ENCODE peak calls at places on chromosomes 7 and 10, in six cellular contexts. Y is cardiac muscle cell, N is breast epithelium, A is heart right ventricle, I is colonic mucosa, H is dorsolateral prefrontal cortex. J is an unnamed sample.

GRCh38 chr10:6918305-6918704 is 338.2 kb upstream of the PRKCQ start:
- DNase-seq in A (no peak), H (peak), Y (peak), I (peak), N (no peak), J (no peak)

GRCh38 chr7:25391295-25391861 is 163.1 kb upstream of the NPVF start:
- DNase-seq in H (no peak), I (no peak), N (no peak), Y (peak), A (no peak), J (no peak)

GRCh38 chr10:119687192-119688032 is 36.2 kb downstream of the BAG3 start:
- DNase-seq in Y (peak), A (no peak), H (no peak), N (no peak), I (no peak), J (no peak)

GRCh38 chr7:144941127-144941526 is 105.3 kb upstream of the TPK1 start:
- DNase-seq in A (no peak), I (no peak), N (no peak), Y (no peak), H (no peak), J (no peak)

GRCh38 chr7:148489678-148490077 is 100.9 kb upstream of the C7orf33 start:
- DNase-seq in N (no peak), A (no peak), Y (no peak), I (no peak), H (no peak), J (no peak)

GRCh38 chr10:79229081-79229541 is 118.2 kb upstream of the PPIF start:
- DNase-seq in Y (no peak), A (no peak), H (no peak), I (no peak), N (no peak), J (no peak)

GRCh38 chr7:140435252-140435895 is 31.5 kb downstream of the RAB19 start:
- DNase-seq in Y (peak), I (no peak), N (no peak), A (peak), H (no peak), J (no peak)

GRCh38 chr7:134854816-134855215 is 75.4 kb downstream of the CALD1 start:
- DNase-seq in Y (peak), A (no peak), I (no peak), H (no peak), N (no peak), J (no peak)

GRCh38 chr10:100877451-100877850 is 35.3 kb upstream of the SLF2 start:
- DNase-seq in N (no peak), Y (no peak), A (no peak), H (no peak), I (no peak), J (no peak)

GRCh38 chr10:126969310-126969709 is 64.1 kb downstream of the DOCK1 start:
- DNase-seq in N (no peak), I (peak), H (no peak), Y (peak), A (no peak), J (no peak)

GRCh38 chr10:113029055-113029440 is 79.0 kb downstream of the TCF7L2 start:
- DNase-seq in N (no peak), Y (no peak), H (no peak), A (no peak), I (no peak), J (no peak)

GRCh38 chr10:17229967-17230682 is 2.1 kb downstream of the VIM start:
- DNase-seq in N (peak), Y (peak), H (no peak), I (peak), A (peak), J (no peak)

GRCh38 chr10:128382225-128382624 is 256.0 kb upstream of the MKI67 start:
- DNase-seq in N (no peak), Y (no peak), I (no peak), H (no peak), A (no peak), J (no peak)

GRCh38 chr10:126156012-126156411 is 232.3 kb downstream of the ADAM12 start:
- DNase-seq in H (no peak), N (no peak), I (no peak), A (no peak), Y (no peak), J (no peak)

GRCh38 chr10:130022501-130023299 is 58.6 kb upstream of the EBF3 start:
- DNase-seq in N (no peak), H (no peak), I (no peak), Y (peak), A (no peak), J (no peak)

GRCh38 chr7:70029993-70030392 is 431.7 kb downstream of the AUTS2 start:
- DNase-seq in A (no peak), H (no peak), I (no peak), Y (no peak), N (no peak), J (no peak)

GRCh38 chr10:103184615-103185014 is 8.5 kb downstream of the NT5C2 start:
- DNase-seq in N (no peak), A (no peak), Y (peak), I (no peak), H (no peak), J (no peak)

GRCh38 chr10:60905580-60905979 is 38.4 kb downstream of the RHOBTB1 start:
- DNase-seq in N (no peak), A (peak), H (no peak), Y (peak), I (no peak), J (no peak)

GRCh38 chr7:76201732-76202665 is at the start of gene SRRM3:
- DNase-seq in H (peak), Y (peak), A (peak), N (peak), I (peak), J (peak)

GRCh38 chr10:86110156-86110786 is 256.3 kb downstream of the GRID1 start:
- DNase-seq in Y (no peak), A (no peak), N (no peak), H (no peak), I (no peak), J (no peak)

GRCh38 chr10:46551701-46552525 is 4.5 kb downstream of the GPRIN2 start:
- DNase-seq in N (no peak), I (peak), Y (no peak), A (no peak), H (peak), J (no peak)

GRCh38 chr7:92874567-92874966 is 38.2 kb upstream of the CDK6 start:
- DNase-seq in A (no peak), H (no peak), N (no peak), I (no peak), Y (peak), J (no peak)

GRCh38 chr10:30413996-30414576 is 19.9 kb upstream of the MAP3K8 start:
- DNase-seq in N (no peak), A (no peak), I (peak), H (no peak), Y (peak), J (no peak)

GRCh38 chr10:74827045-74827441 is 643 bp downstream of the KAT6B start:
- DNase-seq in Y (no peak), N (no peak), H (no peak), A (no peak), I (no peak), J (no peak)

GRCh38 chr7:157714166-157715070 is 377.6 kb downstream of the DNAJB6 start:
- DNase-seq in N (peak), A (no peak), H (no peak), I (no peak), Y (no peak), J (no peak)

GRCh38 chr7:64099656-64100531 is 54.7 kb downstream of the ZNF727 start:
- DNase-seq in N (peak), Y (no peak), H (no peak), I (no peak), A (no peak), J (no peak)

GRCh38 chr7:32496052-32496813 is 944 bp downstream of the AVL9 start:
- DNase-seq in I (no peak), Y (no peak), A (no peak), H (no peak), N (no peak), J (no peak)

GRCh38 chr10:93701903-93702277 is 502 bp downstream of the FRA10AC1 start:
- DNase-seq in N (no peak), A (no peak), I (peak), Y (peak), H (no peak), J (no peak)
- H3K27ac ChIP-seq in N (peak), A (peak), I (peak), Y (peak), H (peak), J (peak)

GRCh38 chr10:77377034-77377433 is 260.6 kb downstream of the KCNMA1 start:
- DNase-seq in A (no peak), Y (no peak), I (no peak), H (no peak), N (no peak), J (no peak)
- H3K27ac ChIP-seq in A (no peak), Y (no peak), I (no peak), H (no peak), N (peak), J (no peak)

DNA sequence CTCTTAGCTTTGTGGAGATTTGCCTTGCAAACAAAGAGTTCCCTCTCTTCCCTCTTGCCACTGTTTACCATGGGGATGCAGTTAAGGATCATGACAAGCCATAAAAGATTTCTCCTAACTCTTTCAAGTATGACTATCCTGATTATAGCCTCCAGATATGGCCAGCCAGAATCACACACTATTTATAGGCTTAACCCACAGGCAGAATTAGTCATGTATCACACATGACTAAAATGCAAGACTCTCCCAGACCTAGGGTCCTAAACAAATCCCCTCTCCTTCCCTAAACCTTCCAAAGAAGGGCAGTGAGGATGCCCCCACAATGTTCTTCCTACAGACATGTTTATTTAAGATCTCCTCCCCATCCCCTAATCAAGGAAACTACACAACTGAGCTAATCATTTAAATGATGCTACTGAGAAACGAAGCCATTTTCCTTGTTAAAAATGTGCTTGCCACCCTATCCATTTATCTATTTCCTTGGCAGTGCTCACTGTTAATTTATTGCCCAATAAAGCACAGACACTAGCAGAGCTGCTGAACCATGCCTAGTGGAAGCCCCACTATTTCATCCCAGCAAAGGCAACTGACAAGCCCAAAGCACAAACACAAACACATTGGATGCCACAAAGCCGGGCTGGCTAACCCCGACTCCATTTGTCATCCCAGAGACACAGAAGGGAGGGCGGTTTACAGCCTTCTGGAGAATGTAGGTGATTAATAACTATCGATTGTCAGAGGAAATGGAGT is 363.4 kb downstream of the KCNMA1 start:
- DNase-seq in Y (no peak), H (no peak), N (no peak), I (no peak), A (no peak), J (no peak)
- H3K27ac ChIP-seq in Y (no peak), H (peak), N (no peak), I (no peak), A (no peak), J (no peak)

GRCh38 chr10:49295297-49295696 is 3.7 kb upstream of the C10orf71 start:
- DNase-seq in I (no peak), N (no peak), A (no peak), H (no peak), Y (no peak), J (no peak)
- H3K27ac ChIP-seq in I (no peak), N (no peak), A (peak), H (no peak), Y (no peak), J (no peak)

GRCh38 chr7:115763347-115763746 is 267.2 kb downstream of the TFEC start:
- DNase-seq in I (no peak), H (no peak), Y (no peak), N (no peak), A (no peak), J (no peak)
- H3K27ac ChIP-seq in I (no peak), H (no peak), Y (no peak), N (no peak), A (no peak), J (no peak)

DNA sequence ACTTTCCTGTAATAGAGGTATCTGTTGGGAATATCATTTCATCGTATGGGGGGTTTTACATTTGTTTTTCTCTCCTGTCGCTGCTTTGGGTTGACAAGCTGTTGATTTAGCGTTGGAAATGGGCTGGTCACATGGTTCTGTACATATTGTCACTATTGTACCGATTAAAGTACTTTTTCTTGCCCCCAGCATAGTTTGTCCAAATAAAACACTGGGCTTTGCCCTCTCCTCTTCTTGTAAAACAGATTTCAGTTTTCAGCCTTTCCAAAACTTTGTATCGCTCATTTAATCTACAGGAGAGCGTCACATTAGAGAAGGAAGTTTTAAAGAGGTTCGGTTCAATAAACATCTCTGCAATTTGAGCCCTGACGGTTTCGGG is 4.0 kb downstream of the BMI1 start:
- DNase-seq in Y (no peak), N (no peak), I (no peak), A (no peak), H (no peak), J (no peak)
- H3K27ac ChIP-seq in Y (no peak), N (peak), I (peak), A (peak), H (peak), J (peak)

DNA sequence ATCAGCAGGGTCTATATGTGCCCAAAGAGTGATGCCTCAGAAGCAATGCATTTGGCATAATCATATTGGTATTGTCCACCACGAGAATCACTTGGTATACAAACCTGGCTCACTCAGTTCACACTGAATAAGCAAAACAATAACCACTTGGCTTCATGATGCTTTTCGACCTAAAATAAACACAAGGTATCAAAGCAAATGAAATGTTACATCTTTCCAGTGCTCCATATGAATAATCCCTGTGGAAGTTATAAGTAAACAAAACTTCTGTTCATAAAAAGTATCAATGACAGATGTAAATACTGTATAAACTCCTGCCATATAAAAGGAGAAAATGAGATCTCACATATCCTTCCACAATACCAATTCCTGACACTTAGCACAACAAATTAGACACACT is 29.8 kb upstream of the EBLN1 start:
- DNase-seq in Y (no peak), N (no peak), I (no peak), H (no peak), A (no peak), J (no peak)
- H3K27ac ChIP-seq in Y (no peak), N (no peak), I (no peak), H (peak), A (no peak), J (no peak)